ENCODE peak calls at places on chromosomes 13 and 19, in six cellular contexts. U is GM23338, R is tibial nerve, Z is heart left ventricle, S is ovary, M is H9. V is an unnamed sample. For H3K4me1, the result is how much of the 10 kb centered on the place peaks cover.

GRCh38 chr13:108214511-108215383 is 589 bp downstream of the LIG4 start:
- DNase-seq in U (peak), R (no peak), Z (no peak), S (no peak), M (peak), V (peak)

GRCh38 chr19:51327066-51327985 is 14.6 kb downstream of the VSIG10L start:
- DNase-seq in U (peak), R (no peak), Z (peak), S (no peak), M (peak), V (peak)

GRCh38 chr19:3338541-3339181 is 27.7 kb upstream of the NFIC start:
- DNase-seq in U (no peak), R (no peak), Z (no peak), S (peak), M (no peak), V (no peak)

GRCh38 chr19:11964496-11964857 is 363 bp upstream of the ZNF763 start:
- DNase-seq in U (peak), R (no peak), Z (peak), S (no peak), M (no peak), V (no peak)

GRCh38 chr13:75145926-75146325 is 336.0 kb downstream of the TBC1D4 start:
- DNase-seq in U (no peak), R (no peak), Z (no peak), S (no peak), M (no peak), V (no peak)

GRCh38 chr13:61695147-61695546 is 279.5 kb upstream of the PCDH20 start:
- DNase-seq in U (no peak), R (no peak), Z (no peak), S (no peak), M (no peak), V (no peak)

GRCh38 chr13:77022341-77022740 is 4.6 kb downstream of the FBXL3 start:
- DNase-seq in U (no peak), R (no peak), Z (no peak), S (no peak), M (no peak), V (no peak)

GRCh38 chr13:98071316-98071715 is 71.6 kb upstream of the FARP1 start:
- DNase-seq in U (no peak), R (no peak), Z (no peak), S (no peak), M (no peak), V (no peak)

GRCh38 chr19:40592170-40592569 is 9.0 kb upstream of the LTBP4 start:
- DNase-seq in U (peak), R (no peak), Z (no peak), S (no peak), M (peak), V (peak)

GRCh38 chr19:42198676-42199439 is 18.6 kb downstream of the DEDD2 start:
- DNase-seq in U (peak), R (no peak), Z (no peak), S (no peak), M (peak), V (peak)

GRCh38 chr13:31725841-31726240 is 13.5 kb upstream of the RXFP2 start:
- DNase-seq in U (no peak), R (no peak), Z (no peak), S (no peak), M (no peak), V (no peak)

GRCh38 chr13:45468676-45469075 is 3.9 kb downstream of the COG3 start:
- DNase-seq in U (peak), R (no peak), Z (no peak), S (no peak), M (no peak), V (no peak)

GRCh38 chr13:80605743-80606142 is 264.8 kb upstream of the SPRY2 start:
- DNase-seq in U (no peak), R (no peak), Z (no peak), S (no peak), M (no peak), V (no peak)

GRCh38 chr13:99916366-99917103 is 55.0 kb downstream of the ZIC5 start:
- DNase-seq in U (peak), R (peak), Z (no peak), S (no peak), M (no peak), V (peak)

GRCh38 chr13:106612688-106613087 is 44.8 kb upstream of the ARGLU1 start:
- DNase-seq in U (no peak), R (peak), Z (peak), S (peak), M (no peak), V (no peak)

GRCh38 chr13:102234618-102235017 is 167.2 kb downstream of the FGF14 start:
- DNase-seq in U (no peak), R (no peak), Z (no peak), S (no peak), M (no peak), V (no peak)

GRCh38 chr13:99677388-99677951 is 176.2 kb downstream of the TM9SF2 start:
- DNase-seq in U (no peak), R (no peak), Z (no peak), S (no peak), M (no peak), V (no peak)

GRCh38 chr19:28864577-28865042 is 348.3 kb downstream of the UQCRFS1 start:
- DNase-seq in U (no peak), R (no peak), Z (peak), S (peak), M (no peak), V (no peak)

GRCh38 chr13:99979453-99980200 is 2.0 kb upstream of the ZIC2 start:
- DNase-seq in U (peak), R (no peak), Z (no peak), S (no peak), M (peak), V (peak)

GRCh38 chr19:55642153-55643002 is 1.1 kb upstream of the ZNF581 start:
- DNase-seq in U (no peak), R (no peak), Z (no peak), S (no peak), M (no peak), V (peak)

GRCh38 chr19:6588508-6589345 is 2.2 kb downstream of the CD70 start:
- DNase-seq in U (peak), R (no peak), Z (no peak), S (no peak), M (no peak), V (no peak)

GRCh38 chr19:35907377-35907745 is 734 bp downstream of the TYROBP start:
- DNase-seq in U (no peak), R (no peak), Z (no peak), S (no peak), M (no peak), V (no peak)

GRCh38 chr19:46344363-46344762 is 2.5 kb upstream of the PPP5C start:
- DNase-seq in U (peak), R (no peak), Z (no peak), S (no peak), M (no peak), V (no peak)

GRCh38 chr13:27678306-27679040 is 56.8 kb downstream of the POLR1D start:
- DNase-seq in U (peak), R (no peak), Z (no peak), S (no peak), M (peak), V (peak)

GRCh38 chr19:530133-531008 is 1.2 kb upstream of the CDC34 start:
- DNase-seq in U (no peak), R (no peak), Z (no peak), S (peak), M (no peak), V (no peak)

GRCh38 chr19:45160870-45161714 is at the start of gene NKPD1:
- DNase-seq in U (peak), R (no peak), Z (no peak), S (no peak), M (peak), V (peak)

GRCh38 chr19:38693380-38694223 is 46.2 kb downstream of the ACTN4 start:
- DNase-seq in U (peak), R (no peak), Z (peak), S (no peak), M (peak), V (peak)

GRCh38 chr13:105774739-105775460 is 760.6 kb downstream of the EFNB2 start:
- DNase-seq in U (peak), R (no peak), Z (no peak), S (no peak), M (no peak), V (peak)

GRCh38 chr19:18218159-18218558 is 8.1 kb downstream of the PDE4C start:
- DNase-seq in U (no peak), R (no peak), Z (no peak), S (no peak), M (no peak), V (no peak)

GRCh38 chr19:2641332-2641698 is 61.2 kb downstream of the GNG7 start:
- DNase-seq in U (no peak), R (no peak), Z (no peak), S (no peak), M (no peak), V (no peak)

GRCh38 chr13:21933001-21933400 is 262.1 kb downstream of the FGF9 start:
- DNase-seq in U (no peak), R (no peak), Z (no peak), S (no peak), M (no peak), V (no peak)

GRCh38 chr19:8308891-8309291 is 733 bp upstream of the CD320 start:
- DNase-seq in U (no peak), R (no peak), Z (peak), S (peak), M (no peak), V (no peak)

GRCh38 chr19:52734340-52734892 is 428 bp downstream of the ZNF611 start:
- DNase-seq in U (peak), R (no peak), Z (peak), S (peak), M (no peak), V (peak)

GRCh38 chr19:29400917-29401711 is 124.7 kb upstream of the VSTM2B start:
- DNase-seq in U (no peak), R (no peak), Z (no peak), S (no peak), M (no peak), V (no peak)

GRCh38 chr13:81493144-81493543 is 1152.2 kb upstream of the SPRY2 start:
- DNase-seq in U (no peak), R (no peak), Z (no peak), S (no peak), M (no peak), V (no peak)

GRCh38 chr19:13363235-13363634 is 143.0 kb downstream of the CACNA1A start:
- DNase-seq in U (no peak), R (no peak), Z (no peak), S (no peak), M (no peak), V (no peak)

GRCh38 chr19:13370948-13371347 is 135.3 kb downstream of the CACNA1A start:
- DNase-seq in U (no peak), R (no peak), Z (no peak), S (no peak), M (no peak), V (no peak)

GRCh38 chr19:13363954-13364353 is 142.3 kb downstream of the CACNA1A start:
- DNase-seq in U (no peak), R (no peak), Z (no peak), S (no peak), M (no peak), V (peak)

DNA sequence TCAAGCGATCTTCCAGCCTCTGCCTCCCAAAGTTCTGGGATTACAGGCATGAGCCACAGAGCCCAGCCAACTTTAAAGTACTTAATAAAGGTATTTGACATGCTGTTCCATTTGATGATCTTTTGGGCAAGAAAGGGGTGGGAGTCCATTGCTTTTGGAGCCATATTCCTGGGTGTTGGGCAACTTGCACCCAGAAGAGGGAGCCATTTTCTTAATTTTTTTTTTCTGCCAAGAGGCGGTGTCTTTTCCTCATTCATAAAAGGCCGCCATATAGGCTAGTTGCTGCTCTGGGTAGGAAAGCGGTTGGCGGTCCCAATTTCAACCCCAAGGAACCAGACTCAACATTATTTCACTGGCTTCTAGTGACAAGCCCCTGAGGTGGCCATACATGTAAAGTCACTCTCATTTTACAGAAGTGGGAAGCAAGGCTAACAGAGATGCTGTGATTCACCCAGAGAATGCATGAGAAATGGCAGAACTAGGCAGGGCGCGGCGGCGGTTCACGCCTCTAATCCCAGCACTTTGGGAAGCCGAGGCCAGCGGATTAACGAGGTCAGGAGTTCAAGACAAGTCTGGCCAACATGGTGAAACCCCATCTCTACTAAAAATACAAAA is 139.6 kb downstream of the CACNA1A start:
- DNase-seq in U (peak), R (no peak), Z (no peak), S (no peak), M (peak), V (peak)
- TF ChIP-seq CTCF in U (peak), R (no peak), Z (peak), S (no peak), M (peak), V (peak)

GRCh38 chr13:50122465-50122864 is 107.2 kb downstream of the KCNRG start:
- DNase-seq in U (peak), R (no peak), Z (no peak), S (no peak), M (no peak), V (peak)

GRCh38 chr13:50123862-50124535 is 108.8 kb downstream of the KCNRG start:
- DNase-seq in U (peak), R (peak), Z (peak), S (peak), M (peak), V (peak)

GRCh38 chr13:50124536-50125305 is 109.5 kb downstream of the KCNRG start:
- DNase-seq in U (peak), R (peak), Z (peak), S (peak), M (peak), V (peak)

GRCh38 chr13:50123002-50123401 is 107.8 kb downstream of the KCNRG start:
- DNase-seq in U (no peak), R (no peak), Z (no peak), S (no peak), M (no peak), V (no peak)

DNA sequence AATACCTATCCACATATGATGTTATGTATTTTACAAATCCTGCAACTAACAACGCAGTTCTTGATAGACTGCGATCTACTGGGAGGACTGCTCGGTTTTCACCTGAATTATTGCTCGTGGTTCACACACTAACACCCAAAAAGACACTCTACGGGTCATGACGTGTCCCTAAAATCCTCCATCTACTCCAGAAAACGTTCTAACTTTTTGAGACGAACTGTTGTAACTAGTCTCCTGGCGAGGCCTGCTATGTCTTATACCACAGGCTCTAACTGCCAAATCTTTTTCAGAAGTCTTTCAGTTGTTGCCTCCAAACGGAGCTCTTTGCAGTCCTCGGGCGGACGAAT is 108.2 kb downstream of the KCNRG start:
- DNase-seq in U (no peak), R (no peak), Z (no peak), S (no peak), M (no peak), V (no peak)
- H3K4me1 ChIP-seq in U (under half), R (under half), Z (under half), S (under half), M (under half), V (under half)

GRCh38 chr13:19590423-19590822 is 29.1 kb upstream of the TPTE2 start:
- DNase-seq in U (no peak), R (no peak), Z (no peak), S (no peak), M (no peak), V (no peak)

GRCh38 chr13:19586904-19587634 is 25.7 kb upstream of the TPTE2 start:
- DNase-seq in U (peak), R (no peak), Z (no peak), S (no peak), M (no peak), V (no peak)

GRCh38 chr13:19589312-19589711 is 28.0 kb upstream of the TPTE2 start:
- DNase-seq in U (no peak), R (no peak), Z (no peak), S (no peak), M (no peak), V (no peak)

GRCh38 chr13:19591864-19592263 is 30.5 kb upstream of the TPTE2 start:
- DNase-seq in U (no peak), R (no peak), Z (no peak), S (no peak), M (no peak), V (no peak)

GRCh38 chr13:19587635-19588300 is 26.4 kb upstream of the TPTE2 start:
- DNase-seq in U (peak), R (peak), Z (no peak), S (no peak), M (no peak), V (peak)
- TF ChIP-seq CTCF in U (peak), R (no peak), Z (peak), S (no peak), M (peak), V (peak)

DNA sequence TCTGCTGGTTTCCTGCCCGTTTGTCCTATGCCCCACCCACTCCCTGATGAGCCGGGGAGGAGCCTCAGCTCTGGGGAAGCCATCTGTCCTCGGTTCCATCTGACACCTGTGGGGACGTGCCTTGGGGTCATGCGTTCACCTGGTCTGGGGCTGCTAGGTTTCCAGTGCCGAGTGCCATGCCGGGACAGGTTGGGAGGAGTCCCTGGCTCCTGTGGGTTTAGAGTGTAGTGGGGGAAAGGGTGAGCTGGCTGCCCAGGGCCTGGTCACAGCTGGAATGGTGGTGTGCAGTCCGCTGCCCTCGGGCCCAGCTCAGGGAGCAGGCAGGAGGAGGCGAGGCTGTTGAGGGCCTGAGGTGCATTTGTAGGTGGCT is 2.5 kb downstream of the KDM4B start:
- DNase-seq in U (peak), R (no peak), Z (no peak), S (peak), M (peak), V (peak)
- H3K4me1 ChIP-seq in U (under half), R (half or more), Z (half or more), S (under half), M (under half), V (under half)

DNA sequence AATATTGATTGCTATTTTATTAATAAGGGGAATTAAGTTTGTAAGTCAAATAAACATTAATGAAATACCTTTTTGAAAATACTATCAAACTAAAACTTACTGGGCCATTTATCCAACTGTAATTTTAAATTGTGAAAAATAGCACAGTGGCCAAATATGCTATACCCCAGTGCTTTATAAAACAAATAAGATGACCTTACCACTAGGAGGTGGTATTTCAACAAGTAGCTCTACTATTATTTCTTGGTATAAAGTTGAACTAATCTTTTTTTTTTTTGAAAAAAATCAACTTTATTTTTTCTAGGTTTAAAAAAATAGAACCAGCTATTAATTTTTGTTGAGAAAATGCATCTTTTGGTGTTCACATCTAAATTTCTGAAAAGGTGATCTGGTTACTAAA is 14.7 kb downstream of the LACC1 start:
- DNase-seq in U (peak), R (no peak), Z (no peak), S (no peak), M (no peak), V (no peak)
- TF ChIP-seq CTCF in U (peak), R (no peak), Z (peak), S (no peak), M (peak), V (peak)

GRCh38 chr13:110297771-110298170 is 9.2 kb downstream of the COL4A1 start:
- DNase-seq in U (no peak), R (no peak), Z (no peak), S (no peak), M (no peak), V (no peak)

GRCh38 chr13:110300090-110300815 is 6.7 kb downstream of the COL4A1 start:
- DNase-seq in U (no peak), R (no peak), Z (no peak), S (no peak), M (no peak), V (no peak)

GRCh38 chr13:110297011-110297410 is 9.9 kb downstream of the COL4A1 start:
- DNase-seq in U (no peak), R (no peak), Z (no peak), S (no peak), M (no peak), V (peak)

GRCh38 chr13:110298221-110298565 is 8.8 kb downstream of the COL4A1 start:
- DNase-seq in U (no peak), R (no peak), Z (no peak), S (no peak), M (no peak), V (no peak)

DNA sequence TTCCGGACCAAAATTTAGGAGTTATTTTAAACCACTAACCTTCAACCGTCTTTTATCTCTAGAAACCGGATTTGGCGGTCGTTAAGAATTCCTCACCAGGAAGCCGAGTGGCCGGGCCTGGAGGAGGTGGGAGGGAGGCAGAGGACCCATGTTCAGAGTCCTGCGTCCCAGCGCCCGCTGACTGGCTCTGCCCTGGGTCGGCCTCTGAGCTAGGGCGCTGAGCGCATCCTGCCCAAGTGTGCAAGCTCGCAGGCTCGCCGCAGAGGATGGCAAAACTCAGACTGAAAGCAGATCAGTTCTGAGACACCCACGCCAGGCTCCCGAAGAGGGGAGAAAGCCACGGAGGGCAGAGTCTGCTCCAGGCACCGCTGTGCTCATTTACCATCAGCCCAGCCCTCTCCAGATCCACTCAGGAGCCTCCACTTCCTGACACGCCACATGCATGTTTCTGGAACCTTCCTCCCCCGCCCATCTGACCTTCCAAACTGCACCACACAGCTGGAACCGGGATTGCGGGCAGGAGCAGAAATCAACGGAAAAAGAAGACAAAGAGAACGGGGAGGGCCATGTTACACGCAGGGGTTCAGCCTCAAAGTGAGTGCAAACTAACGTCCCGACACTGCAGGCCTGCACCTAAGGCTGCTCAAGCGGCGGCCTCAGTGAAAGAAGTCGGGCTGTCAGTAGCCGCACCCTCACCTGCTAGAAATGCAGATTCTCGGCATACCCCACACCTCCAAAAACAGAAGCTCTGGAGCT is 8.2 kb downstream of the COL4A1 start:
- DNase-seq in U (peak), R (no peak), Z (peak), S (peak), M (peak), V (peak)
- H3K4me1 ChIP-seq in U (under half), R (half or more), Z (half or more), S (under half), M (under half), V (under half)